ENCODE peak calls at places on chromosomes 13 and 19, in nine cellular contexts. R, J, I, A, M, O, Y, F and Z are unnamed samples.

GRCh38 chr19:18699403-18700054 is 16.0 kb downstream of the CRTC1 start:
- DNase-seq in Y (no peak), F (no peak), R (peak), J (no peak), O (no peak), A (no peak), I (no peak), M (no peak), Z (no peak)

GRCh38 chr19:41430907-41431306 is 3.7 kb upstream of the B3GNT8 start:
- DNase-seq in F (peak), I (no peak), Y (no peak), O (no peak), M (no peak), J (no peak), R (no peak), A (no peak), Z (no peak)

GRCh38 chr19:38561658-38562057 is 56.1 kb downstream of the MAP4K1 start:
- DNase-seq in A (no peak), M (no peak), F (no peak), J (no peak), R (no peak), Y (no peak), I (no peak), O (no peak), Z (no peak)

GRCh38 chr13:98004107-98004506 is 50.6 kb downstream of the IPO5 start:
- DNase-seq in J (peak), R (peak), Y (no peak), O (no peak), I (peak), A (no peak), F (peak), M (peak), Z (peak)

GRCh38 chr19:46785054-46785979 is 3.1 kb downstream of the SLC1A5 start:
- DNase-seq in F (peak), J (peak), O (no peak), Y (no peak), I (peak), R (no peak), A (no peak), M (no peak), Z (no peak)

GRCh38 chr19:24074720-24075119 is 12.3 kb upstream of the ZNF254 start:
- DNase-seq in J (peak), O (no peak), Y (no peak), M (no peak), R (peak), F (peak), I (peak), A (no peak), Z (peak)

GRCh38 chr13:38767506-38768265 is 80.8 kb downstream of the FREM2 start:
- DNase-seq in A (no peak), J (no peak), I (no peak), R (no peak), Y (no peak), O (no peak), M (no peak), F (no peak), Z (no peak)

GRCh38 chr13:111572956-111573355 is 252.5 kb downstream of the TEX29 start:
- DNase-seq in I (no peak), M (no peak), Y (no peak), J (no peak), A (no peak), R (no peak), O (no peak), F (no peak), Z (no peak)

GRCh38 chr19:23531231-23531790 is 136.0 kb upstream of the ZNF91 start:
- DNase-seq in A (no peak), Y (no peak), R (no peak), J (no peak), F (no peak), O (no peak), M (no peak), I (no peak), Z (no peak)

GRCh38 chr19:35249848-35250711 is 1.3 kb downstream of the LSR start:
- DNase-seq in F (no peak), J (no peak), M (no peak), O (peak), I (no peak), R (no peak), A (no peak), Y (no peak), Z (no peak)

GRCh38 chr13:32837307-32837972 is 178.8 kb upstream of the KL start:
- DNase-seq in M (no peak), R (peak), J (no peak), F (no peak), A (no peak), O (no peak), I (no peak), Y (no peak), Z (no peak)

GRCh38 chr19:35216833-35217707 is 11.5 kb downstream of the FAM187B start:
- DNase-seq in Y (no peak), A (no peak), M (no peak), I (no peak), F (no peak), R (peak), J (no peak), O (no peak), Z (no peak)

GRCh38 chr19:50720921-50721291 is 1.3 kb upstream of the SHANK1 start:
- DNase-seq in J (peak), A (no peak), F (peak), R (peak), I (peak), O (no peak), M (no peak), Y (no peak), Z (no peak)

GRCh38 chr19:42151735-42152134 is 19.5 kb upstream of the POU2F2 start:
- DNase-seq in F (no peak), Y (no peak), I (no peak), A (no peak), M (no peak), R (no peak), O (no peak), J (no peak), Z (no peak)

GRCh38 chr19:18284710-18285430 is 3.4 kb upstream of the JUND start:
- DNase-seq in M (no peak), J (no peak), F (no peak), A (no peak), R (no peak), Y (no peak), O (no peak), I (peak), Z (no peak)

GRCh38 chr13:30857636-30858035 is 48.4 kb upstream of the MEDAG start:
- DNase-seq in O (no peak), J (no peak), I (no peak), F (no peak), Y (no peak), M (no peak), R (no peak), A (no peak), Z (peak)

GRCh38 chr19:12782424-12783225 is 7.3 kb upstream of the HOOK2 start:
- DNase-seq in F (peak), A (peak), Y (no peak), J (peak), I (peak), M (no peak), O (peak), R (peak), Z (peak)

GRCh38 chr19:35609881-35610353 is 2.6 kb upstream of the HAUS5 start:
- DNase-seq in A (no peak), F (no peak), Y (no peak), M (no peak), O (no peak), I (no peak), R (no peak), J (no peak), Z (no peak)

GRCh38 chr19:34255546-34255945 is 1.2 kb downstream of the GARRE1 start:
- DNase-seq in A (no peak), M (no peak), I (no peak), R (no peak), F (no peak), Y (no peak), O (no peak), J (no peak), Z (no peak)

GRCh38 chr13:73914119-73914518 is 220.1 kb downstream of the KLF12 start:
- DNase-seq in J (peak), I (no peak), R (no peak), O (no peak), Y (no peak), F (peak), M (no peak), A (no peak), Z (peak)

GRCh38 chr13:45654633-45655349 is 39.3 kb upstream of the ERICH6B start:
- DNase-seq in Y (no peak), I (no peak), O (no peak), J (no peak), M (no peak), F (no peak), A (no peak), R (no peak), Z (no peak)

GRCh38 chr13:106230450-106230849 is 305.0 kb downstream of the EFNB2 start:
- DNase-seq in O (no peak), A (no peak), R (peak), Y (no peak), I (peak), M (no peak), F (peak), J (peak), Z (peak)

GRCh38 chr13:80030491-80030890 is 310.4 kb downstream of the SPRY2 start:
- DNase-seq in I (peak), R (peak), Y (no peak), M (no peak), O (no peak), J (no peak), F (peak), A (no peak), Z (no peak)

GRCh38 chr13:88736026-88736425 is 1064.9 kb downstream of the SLITRK5 start:
- DNase-seq in R (peak), F (no peak), O (no peak), M (no peak), J (no peak), I (no peak), Y (no peak), A (no peak), Z (no peak)

GRCh38 chr13:70162141-70162540 is 53.9 kb upstream of the KLHL1 start:
- DNase-seq in M (no peak), I (no peak), J (no peak), R (no peak), O (no peak), Y (no peak), A (no peak), F (no peak), Z (no peak)

GRCh38 chr19:41000310-41000737 is 9.2 kb downstream of the CYP2B6 start:
- DNase-seq in O (no peak), M (no peak), I (peak), J (no peak), Y (no peak), F (no peak), A (no peak), R (peak), Z (no peak)

GRCh38 chr19:29395712-29396414 is 129.9 kb upstream of the VSTM2B start:
- DNase-seq in M (no peak), Y (no peak), O (no peak), I (no peak), J (no peak), R (no peak), A (no peak), F (no peak), Z (no peak)

GRCh38 chr19:29396925-29397324 is 128.9 kb upstream of the VSTM2B start:
- DNase-seq in J (no peak), F (no peak), A (no peak), R (no peak), Y (no peak), M (no peak), I (no peak), O (no peak), Z (no peak)

GRCh38 chr19:29390742-29391141 is 135.1 kb upstream of the VSTM2B start:
- DNase-seq in Y (no peak), R (no peak), F (no peak), A (no peak), I (no peak), O (no peak), J (no peak), M (no peak), Z (no peak)

GRCh38 chr19:29397748-29398147 is 128.0 kb upstream of the VSTM2B start:
- DNase-seq in F (no peak), Y (no peak), R (no peak), J (no peak), O (no peak), M (no peak), I (no peak), A (no peak), Z (no peak)

DNA sequence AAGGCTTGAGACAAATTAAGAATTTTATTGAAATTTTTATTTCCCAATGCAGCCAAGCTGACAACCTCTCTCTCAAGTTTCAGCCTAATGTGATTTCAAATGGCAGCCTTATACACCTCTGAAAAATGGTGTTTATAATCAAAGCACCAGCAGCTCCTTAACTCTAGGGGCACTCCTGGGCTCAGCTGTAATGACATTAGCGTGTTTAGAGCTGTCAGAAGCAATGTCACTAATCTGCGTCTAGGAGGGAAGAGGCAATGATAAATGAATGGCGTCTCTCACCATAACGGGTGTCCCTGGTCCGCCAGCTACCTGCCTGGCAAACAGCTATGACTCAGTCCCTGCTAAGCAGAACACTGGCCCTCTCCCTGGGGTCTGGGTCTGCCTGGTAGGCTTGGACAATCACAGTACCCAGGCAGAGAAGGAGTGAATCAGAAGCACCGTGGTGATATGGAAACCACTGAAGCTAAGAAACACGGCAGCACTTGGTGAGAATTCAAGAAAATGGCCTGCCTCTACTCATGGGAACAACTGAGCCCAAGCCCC is 131.8 kb upstream of the VSTM2B start:
- DNase-seq in Y (no peak), M (no peak), J (no peak), A (no peak), I (no peak), O (no peak), R (peak), F (no peak), Z (no peak)
- TF ChIP-seq CTCF in Y (no peak), M (no peak), J (no peak), A (no peak), I (no peak), O (no peak), R (no peak), F (no peak), Z (no peak)

GRCh38 chr13:41017153-41017552 is 2.0 kb downstream of the ELF1 start:
- DNase-seq in I (no peak), M (no peak), O (no peak), A (no peak), Y (no peak), R (no peak), J (no peak), F (no peak), Z (no peak)

GRCh38 chr13:41017744-41018582 is 1.2 kb downstream of the ELF1 start:
- DNase-seq in J (no peak), A (no peak), R (peak), O (no peak), M (no peak), F (no peak), Y (no peak), I (no peak), Z (no peak)

GRCh38 chr13:41019578-41020347 is 647 bp upstream of the ELF1 start:
- DNase-seq in O (no peak), F (no peak), J (no peak), I (no peak), A (no peak), Y (no peak), M (no peak), R (no peak), Z (no peak)

GRCh38 chr13:41019027-41019487 is at the start of gene ELF1:
- DNase-seq in F (peak), O (no peak), J (peak), Y (no peak), R (peak), I (peak), M (no peak), A (no peak), Z (peak)

GRCh38 chr13:41018583-41018909 is 570 bp downstream of the ELF1 start:
- DNase-seq in M (no peak), A (no peak), R (no peak), Y (no peak), F (no peak), J (no peak), O (no peak), I (no peak), Z (no peak)
- H3K4me3 ChIP-seq in M (no peak), A (peak), R (peak), Y (peak), F (no peak), J (peak), O (peak), I (no peak), Z (peak)

DNA sequence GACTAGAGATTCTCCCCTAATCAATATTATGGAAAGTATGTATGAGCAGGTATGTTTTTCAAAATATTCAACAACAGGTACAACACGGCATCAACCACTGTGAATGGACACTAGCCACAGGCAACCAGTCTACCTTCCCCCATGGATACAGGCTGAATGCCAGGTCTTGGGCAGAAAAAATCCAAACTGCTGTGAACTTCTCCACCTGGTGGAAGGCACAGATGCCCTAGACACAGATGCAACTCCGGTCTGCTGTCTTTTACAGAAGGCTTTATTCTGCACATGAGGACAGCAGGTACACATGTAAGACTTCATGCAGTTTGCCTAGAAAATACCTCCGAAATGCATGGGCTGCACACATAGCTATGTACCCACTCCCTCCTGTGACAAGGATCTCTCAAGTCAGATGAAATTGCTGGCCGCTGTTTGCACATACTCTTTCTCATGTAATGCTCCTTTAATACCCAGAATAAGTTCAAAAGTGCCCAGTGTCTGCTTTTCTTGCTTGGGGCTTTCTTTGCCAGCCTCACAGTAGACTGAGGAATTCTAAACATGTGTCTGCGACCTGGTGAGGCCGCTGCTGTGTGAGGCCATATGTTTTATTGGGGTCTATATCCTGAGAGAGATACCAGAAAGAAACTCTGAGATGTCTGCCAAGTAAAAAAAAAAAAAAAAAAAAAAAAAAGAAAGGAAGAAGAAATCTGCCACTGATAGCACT is 325.9 kb downstream of the FOXO1 start:
- DNase-seq in Y (no peak), I (peak), O (no peak), J (peak), M (no peak), A (no peak), F (peak), R (peak), Z (no peak)
- TF ChIP-seq CTCF in Y (no peak), I (no peak), O (no peak), J (no peak), M (no peak), A (no peak), F (peak), R (peak), Z (no peak)

GRCh38 chr19:58058428-58058827 is 654 bp upstream of the ZNF135 start:
- DNase-seq in J (no peak), Y (no peak), A (no peak), M (no peak), F (no peak), O (no peak), R (no peak), I (no peak), Z (no peak)
- H3K4me3 ChIP-seq in J (no peak), Y (peak), A (peak), M (no peak), F (peak), O (no peak), R (no peak), I (peak), Z (no peak)

GRCh38 chr19:5811117-5811516 is 6.2 kb downstream of the NRTN start:
- DNase-seq in F (no peak), M (no peak), A (no peak), I (no peak), J (no peak), R (no peak), Y (no peak), O (no peak), Z (no peak)
- TF ChIP-seq CTCF in F (no peak), M (no peak), A (no peak), I (no peak), J (no peak), R (no peak), Y (no peak), O (no peak), Z (no peak)

DNA sequence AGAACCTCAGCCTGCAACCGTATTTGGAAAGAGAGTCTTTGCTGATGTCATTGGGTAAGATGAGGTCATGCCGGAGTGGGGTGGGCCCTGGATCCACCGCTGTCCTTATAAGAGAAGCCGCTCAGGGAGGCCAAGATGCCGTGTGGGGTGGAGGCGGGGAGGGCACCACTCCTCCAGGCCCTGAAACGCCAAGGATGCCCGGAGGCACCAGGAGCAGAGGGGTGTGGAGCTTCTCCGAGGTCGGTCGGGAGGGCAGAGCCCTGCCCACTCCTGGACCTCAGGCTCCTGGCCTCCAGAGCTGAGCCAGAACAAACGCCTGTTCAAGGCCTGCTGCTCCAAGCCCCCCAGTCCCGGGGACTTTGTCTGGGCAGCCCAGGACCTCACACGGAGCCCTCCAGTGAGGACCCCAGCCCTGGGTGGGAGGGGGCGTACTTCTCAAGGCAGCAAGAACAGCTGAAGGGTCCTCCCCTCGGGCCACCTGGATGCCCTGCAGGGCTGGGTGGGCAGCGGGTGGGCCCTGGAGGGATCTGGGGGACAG is 29.9 kb downstream of the PIP5K1C start:
- DNase-seq in O (peak), R (no peak), A (peak), J (peak), Y (peak), I (peak), M (peak), F (peak), Z (peak)
- H3K4me3 ChIP-seq in O (peak), R (no peak), A (peak), J (peak), Y (peak), I (peak), M (peak), F (peak), Z (no peak)